ENCODE peak calls at places on chromosomes 2 and 18, in six cellular contexts. S is stimulated activated CD4-positive, alpha-beta T cell treated with anti-CD3 and anti-CD28 coated beads, TNF-alpha, amount 100 ng/mL, for 4 hours; K is KG1; G is M059J; J is breast epithelium; F is T-cell. U is an unnamed sample.
A peak's percentile ranks its signal among the peaks of the same experiment; 100 is the strongest.

GRCh38 chr2:231277962-231278361 is 79.5 kb downstream of the ARMC9 start:
- DNase-seq in S (no peak), F (no peak), K (no peak), G (no peak), J (no peak), U (no peak)

GRCh38 chr18:59265246-59266018 is 7.8 kb downstream of the RAX start:
- DNase-seq in K (no peak), G (peak; percentile 18), J (no peak), F (no peak), S (no peak), U (no peak)

GRCh38 chr2:227188292-227188691 is 23.9 kb downstream of the COL4A3 start:
- DNase-seq in F (no peak), J (no peak), G (peak; percentile 74), K (no peak), S (no peak), U (no peak)

GRCh38 chr2:239729151-239729550 is 296.0 kb downstream of the NDUFA10 start:
- DNase-seq in J (no peak), G (no peak), F (no peak), K (no peak), S (no peak), U (no peak)

GRCh38 chr2:117299451-117299850 is 515.0 kb upstream of the DDX18 start:
- DNase-seq in J (no peak), G (no peak), K (no peak), S (no peak), F (no peak), U (no peak)

GRCh38 chr2:231100990-231101389 is 23.9 kb downstream of the HTR2B start:
- DNase-seq in F (no peak), K (no peak), J (no peak), S (no peak), G (no peak), U (no peak)

GRCh38 chr2:9205963-9206948 is at the start of gene ASAP2:
- DNase-seq in K (no peak), S (no peak), G (peak; percentile 67), F (no peak), J (peak; percentile 69), U (no peak)

GRCh38 chr2:62266433-62267038 is 70.6 kb downstream of the B3GNT2 start:
- DNase-seq in S (no peak), F (no peak), K (no peak), J (no peak), G (peak; percentile 81), U (no peak)

GRCh38 chr2:46844443-46844842 is 71.2 kb downstream of the MCFD2 start:
- DNase-seq in K (no peak), F (no peak), S (no peak), G (no peak), J (no peak), U (no peak)

GRCh38 chr2:171530378-171530777 is 8.1 kb downstream of the CYBRD1 start:
- DNase-seq in K (no peak), F (no peak), S (no peak), G (no peak), J (no peak), U (no peak)

GRCh38 chr2:241728627-241729026 is 5.8 kb upstream of the D2HGDH start:
- DNase-seq in K (no peak), S (no peak), J (no peak), G (no peak), F (no peak), U (no peak)

GRCh38 chr18:77566604-77567003 is 317.0 kb downstream of the GALR1 start:
- DNase-seq in K (no peak), S (no peak), J (no peak), F (no peak), G (no peak), U (no peak)

GRCh38 chr2:70084973-70085710 is 2.1 kb upstream of the PCBP1 start:
- DNase-seq in J (no peak), F (peak; percentile 47), K (no peak), S (peak; percentile 74), G (no peak), U (no peak)

GRCh38 chr2:33219850-33220275 is 256.6 kb upstream of the RASGRP3 start:
- DNase-seq in J (no peak), G (peak; percentile 67), F (no peak), K (no peak), S (no peak), U (no peak)

GRCh38 chr2:98464772-98465310 is 20.2 kb downstream of the INPP4A start:
- DNase-seq in K (peak; percentile 69), S (no peak), G (no peak), F (no peak), J (no peak), U (no peak)

GRCh38 chr18:42258301-42258965 is 303.4 kb downstream of the PIK3C3 start:
- DNase-seq in F (no peak), S (no peak), K (no peak), J (no peak), G (peak; percentile 12), U (no peak)

GRCh38 chr2:2528801-2529200 is 197.7 kb upstream of the MYT1L start:
- DNase-seq in F (no peak), S (no peak), K (no peak), J (no peak), G (no peak), U (no peak)

GRCh38 chr2:61715501-61715900 is 138.4 kb downstream of the FAM161A start:
- DNase-seq in G (no peak), J (no peak), F (no peak), S (no peak), K (no peak), U (no peak)

GRCh38 chr18:7812431-7813063 is 245.4 kb downstream of the PTPRM start:
- DNase-seq in F (no peak), K (no peak), S (no peak), J (no peak), G (peak; percentile 89), U (no peak)

GRCh38 chr2:30412392-30413321 is 34.4 kb upstream of the LCLAT1 start:
- DNase-seq in S (no peak), J (no peak), K (no peak), F (no peak), G (no peak), U (no peak)

GRCh38 chr2:38484957-38485356 is 107.9 kb upstream of the ATL2 start:
- DNase-seq in F (no peak), S (no peak), G (no peak), K (no peak), J (no peak), U (no peak)

GRCh38 chr2:230899287-230899686 is 25.8 kb downstream of the GPR55 start:
- DNase-seq in F (no peak), G (no peak), K (no peak), S (no peak), J (peak; percentile 25), U (no peak)

GRCh38 chr18:53819174-53819573 is 405.3 kb downstream of the MBD2 start:
- DNase-seq in K (no peak), J (no peak), G (no peak), S (no peak), F (no peak), U (no peak)

GRCh38 chr2:237500681-237501424 is 13.8 kb downstream of the MLPH start:
- DNase-seq in F (no peak), J (no peak), K (no peak), G (peak; percentile 100), S (no peak), U (no peak)

GRCh38 chr2:77005522-77005921 is 516.7 kb downstream of the LRRTM4 start:
- DNase-seq in F (no peak), G (no peak), S (no peak), K (no peak), J (no peak), U (no peak)

U was measured in omental fat pad.